ENCODE peak calls at places on chromosomes 5 and 9, in six cellular contexts. E is DND-41, Y is AG20443, U is activated T-cell treated with anti-CD3 and anti-CD28 coated beads for 24 hours, A is HFF-Myc, P is kidney tubule cell. V is an unnamed sample.

GRCh38 chr5:164306662-164307061 is 801.2 kb downstream of the MAT2B start:
- DNase-seq in A (no peak), E (no peak), U (no peak), Y (no peak), P (no peak), V (no peak)

GRCh38 chr9:4762889-4763521 is 22.0 kb upstream of the AK3 start:
- DNase-seq in P (peak; percentile 71), Y (no peak), U (no peak), A (no peak), E (no peak), V (peak; percentile 17)

GRCh38 chr9:6272229-6272597 is 56.0 kb upstream of the TPD52L3 start:
- DNase-seq in A (no peak), Y (peak; percentile 81), U (no peak), P (peak; percentile 4), E (no peak), V (no peak)

GRCh38 chr9:70988551-70988950 is 132.9 kb downstream of the TRPM3 start:
- DNase-seq in P (no peak), Y (peak; percentile 18), U (no peak), E (no peak), A (no peak), V (no peak)

GRCh38 chr9:91937727-91938126 is 12.3 kb downstream of the ROR2 start:
- DNase-seq in P (no peak), A (no peak), Y (no peak), E (no peak), U (no peak), V (no peak)

GRCh38 chr9:33677506-33677809 is 117.9 kb upstream of the PRSS3 start:
- DNase-seq in P (no peak), E (no peak), Y (no peak), A (no peak), U (no peak), V (no peak)

GRCh38 chr5:6632324-6632930 is 417 bp downstream of the NSUN2 start:
- DNase-seq in E (no peak), U (no peak), A (no peak), Y (peak; percentile 59), P (peak; percentile 42), V (no peak)

GRCh38 chr5:146337928-146338327 is 711 bp upstream of the POU4F3 start:
- DNase-seq in Y (no peak), E (no peak), A (no peak), P (no peak), U (no peak), V (no peak)

GRCh38 chr9:495739-496138 is 281.1 kb downstream of the DOCK8 start:
- DNase-seq in P (peak; percentile 40), U (no peak), E (no peak), A (no peak), Y (no peak), V (no peak)

GRCh38 chr5:134552301-134552700 is 26.8 kb downstream of the JADE2 start:
- DNase-seq in A (no peak), U (no peak), E (no peak), Y (peak; percentile 79), P (peak; percentile 79), V (no peak)

GRCh38 chr9:115164511-115164974 is 46.6 kb upstream of the TNC start:
- DNase-seq in Y (peak; percentile 36), A (peak; percentile 57), P (peak; percentile 96), U (no peak), E (peak; percentile 47), V (no peak)

GRCh38 chr9:105679406-105680022 is 14.8 kb upstream of the TMEM38B start:
- DNase-seq in E (no peak), P (peak; percentile 39), U (no peak), A (no peak), Y (no peak), V (no peak)

GRCh38 chr5:109711681-109712080 is 22.0 kb downstream of the MAN2A1 start:
- DNase-seq in U (no peak), Y (no peak), A (no peak), E (no peak), P (no peak), V (no peak)

GRCh38 chr5:132389051-132389331 is 19.5 kb downstream of the SLC22A5 start:
- DNase-seq in E (no peak), Y (no peak), U (no peak), A (no peak), P (no peak), V (no peak)

GRCh38 chr9:37102476-37102875 is 17.9 kb upstream of the ZCCHC7 start:
- DNase-seq in Y (no peak), P (no peak), U (no peak), A (no peak), E (no peak), V (no peak)

GRCh38 chr5:132495063-132495671 is 4.6 kb upstream of the IRF1 start:
- DNase-seq in U (no peak), P (no peak), E (no peak), Y (no peak), A (no peak), V (no peak)

GRCh38 chr9:75134495-75134894 is 46.2 kb downstream of the OSTF1 start:
- DNase-seq in A (no peak), P (no peak), U (no peak), E (no peak), Y (no peak), V (no peak)

GRCh38 chr5:21806943-21807342 is 1046.2 kb downstream of the CDH12 start:
- DNase-seq in U (no peak), E (no peak), P (peak; percentile 85), A (no peak), Y (no peak), V (no peak)

GRCh38 chr5:6731465-6732237 is 18.4 kb downstream of the TENT4A start:
- DNase-seq in A (no peak), E (no peak), U (no peak), Y (no peak), P (no peak), V (no peak)

GRCh38 chr5:133244242-133244641 is 192.4 kb downstream of the HSPA4 start:
- DNase-seq in Y (no peak), U (no peak), A (no peak), P (no peak), E (peak; percentile 60), V (peak; percentile 59)

GRCh38 chr5:112907166-112907611 is 14.8 kb downstream of the REEP5 start:
- DNase-seq in Y (no peak), A (no peak), U (no peak), E (no peak), P (no peak), V (no peak)

GRCh38 chr9:88927510-88927909 is 63.8 kb upstream of the S1PR3 start:
- DNase-seq in U (no peak), A (no peak), P (no peak), E (no peak), Y (no peak), V (no peak)

GRCh38 chr9:76374702-76375543 is 19.3 kb downstream of the RFK start:
- DNase-seq in P (peak; percentile 93), Y (peak; percentile 86), A (peak; percentile 75), E (no peak), U (no peak), V (no peak)

GRCh38 chr9:132232522-132232921 is 70.7 kb downstream of the NTNG2 start:
- DNase-seq in Y (no peak), P (no peak), E (no peak), U (no peak), A (no peak), V (no peak)

GRCh38 chr9:27421567-27421966 is 102.5 kb upstream of the IFNK start:
- DNase-seq in E (no peak), Y (no peak), P (peak; percentile 79), A (no peak), U (no peak), V (no peak)

GRCh38 chr9:91042024-91042423 is 240.4 kb downstream of the SYK start:
- DNase-seq in E (no peak), P (no peak), U (no peak), A (no peak), Y (no peak), V (no peak)

GRCh38 chr9:16675131-16675530 is 195.3 kb downstream of the BNC2 start:
- DNase-seq in Y (no peak), U (no peak), P (no peak), A (no peak), E (no peak), V (no peak)

GRCh38 chr9:113599647-113600476 is 136.3 kb downstream of the RGS3 start:
- DNase-seq in Y (peak; percentile 87), U (no peak), A (peak; percentile 94), P (peak; percentile 72), E (no peak), V (no peak)

GRCh38 chr5:125058185-125058826 is 311.9 kb upstream of the ZNF608 start:
- DNase-seq in E (no peak), P (no peak), U (no peak), A (no peak), Y (no peak), V (no peak)

GRCh38 chr9:111050819-111051218 is 12.5 kb upstream of the LPAR1 start:
- DNase-seq in Y (peak; percentile 9), U (no peak), E (no peak), P (peak; percentile 5), A (no peak), V (no peak)

GRCh38 chr5:132056610-132057497 is 3.6 kb upstream of the IL3 start:
- DNase-seq in E (peak; percentile 1), Y (no peak), P (no peak), U (no peak), A (no peak), V (no peak)

GRCh38 chr5:43156388-43156787 is 35.6 kb upstream of the NIM1K start:
- DNase-seq in A (no peak), E (no peak), Y (no peak), U (no peak), P (no peak), V (no peak)

GRCh38 chr5:103450333-103451061 is 112.1 kb downstream of the NUDT12 start:
- DNase-seq in A (peak; percentile 40), Y (peak; percentile 52), P (peak; percentile 90), U (no peak), E (no peak), V (no peak)